ENCODE peak calls at places on chromosome 6, in seven cellular contexts. L, D, S, O, V, F and U are unnamed samples.

GRCh38 chr6:76532647-76533046 is 460.2 kb upstream of the IMPG1 start:
- DNase-seq in L (no peak), D (no peak), S (no peak), O (no peak), V (no peak), F (no peak), U (no peak)

GRCh38 chr6:108222504-108222903 is 38.3 kb downstream of the SNX3 start:
- DNase-seq in L (no peak), D (no peak), S (no peak), O (no peak), V (no peak), F (no peak), U (no peak)

GRCh38 chr6:145213614-145214013 is 521.7 kb downstream of the EPM2A start:
- DNase-seq in L (no peak), D (no peak), S (no peak), O (no peak), V (no peak), F (no peak), U (no peak)

GRCh38 chr6:3385660-3386151 is 71.1 kb downstream of the SLC22A23 start:
- DNase-seq in L (no peak), D (no peak), S (peak), O (no peak), V (no peak), F (no peak), U (no peak)

GRCh38 chr6:159008656-159009288 is 8.8 kb upstream of the RSPH3 start:
- DNase-seq in L (no peak), D (peak), S (peak), O (peak), V (no peak), F (no peak), U (no peak)

GRCh38 chr6:144151010-144151727 is 852 bp downstream of the STX11 start:
- DNase-seq in L (peak), D (no peak), S (no peak), O (no peak), V (peak), F (no peak), U (peak)

GRCh38 chr6:6497541-6497940 is 91.0 kb upstream of the LY86 start:
- DNase-seq in L (no peak), D (no peak), S (no peak), O (no peak), V (no peak), F (no peak), U (no peak)

GRCh38 chr6:146664871-146665270 is 66.1 kb downstream of the ADGB start:
- DNase-seq in L (no peak), D (no peak), S (no peak), O (no peak), V (no peak), F (no peak), U (no peak)

GRCh38 chr6:118495639-118496296 is 52.3 kb upstream of the PLN start:
- DNase-seq in L (no peak), D (no peak), S (no peak), O (no peak), V (no peak), F (no peak), U (no peak)

GRCh38 chr6:149867876-149868640 is 3.9 kb upstream of the LRP11 start:
- DNase-seq in L (no peak), D (peak), S (no peak), O (no peak), V (no peak), F (no peak), U (no peak)

GRCh38 chr6:44073612-44074382 is 53.5 kb downstream of the MRPL14 start:
- DNase-seq in L (no peak), D (no peak), S (no peak), O (no peak), V (no peak), F (no peak), U (no peak)

GRCh38 chr6:139547082-139547776 is 172.8 kb upstream of the CITED2 start:
- DNase-seq in L (no peak), D (no peak), S (peak), O (peak), V (no peak), F (no peak), U (no peak)